ENCODE peak calls at places on chromosomes 5 and 9, in nine cellular contexts. N, E, O, G, X, R, D, P and F are unnamed samples.

GRCh38 chr5:172641359-172642045 is 439 bp downstream of the NEURL1B start:
- DNase-seq in N (peak), E (no peak), O (peak), G (no peak), X (no peak), R (no peak), D (no peak), P (no peak), F (no peak)

GRCh38 chr9:24464321-24464951 is 81.3 kb downstream of the IZUMO3 start:
- DNase-seq in N (no peak), E (no peak), O (no peak), G (no peak), X (no peak), R (no peak), D (no peak), P (no peak), F (no peak)

GRCh38 chr5:15690611-15691010 is 190.6 kb downstream of the FBXL7 start:
- DNase-seq in N (no peak), E (no peak), O (no peak), G (no peak), X (no peak), R (no peak), D (no peak), P (peak), F (no peak)

GRCh38 chr9:93945400-93946337 is 9.5 kb downstream of the BARX1 start:
- DNase-seq in N (no peak), E (no peak), O (peak), G (no peak), X (no peak), R (no peak), D (no peak), P (no peak), F (no peak)

GRCh38 chr5:122615146-122615545 is 159.7 kb upstream of the SNX2 start:
- DNase-seq in N (no peak), E (no peak), O (no peak), G (no peak), X (no peak), R (no peak), D (no peak), P (no peak), F (no peak)

GRCh38 chr9:121728916-121729315 is 77.5 kb downstream of the DAB2IP start:
- DNase-seq in N (no peak), E (no peak), O (no peak), G (no peak), X (no peak), R (no peak), D (no peak), P (no peak), F (no peak)

GRCh38 chr9:87714819-87715218 is 11.1 kb upstream of the CTSL start:
- DNase-seq in N (no peak), E (no peak), O (no peak), G (no peak), X (no peak), R (peak), D (no peak), P (peak), F (no peak)

GRCh38 chr9:75053869-75054268 is 25.8 kb upstream of the CARNMT1 start:
- DNase-seq in N (no peak), E (no peak), O (no peak), G (no peak), X (no peak), R (no peak), D (no peak), P (no peak), F (no peak)

GRCh38 chr9:130451509-130452388 is 7.0 kb downstream of the ASS1 start:
- DNase-seq in N (peak), E (peak), O (no peak), G (no peak), X (no peak), R (peak), D (no peak), P (peak), F (peak)